ENCODE peak calls at places on chromosomes 6 and 20, in four cellular contexts. P, Z, Y and E are unnamed samples.

GRCh38 chr20:51029963-51030930 is 7.3 kb upstream of the KCNG1 start:
- DNase-seq in Z (peak; percentile 20), Y (no peak), P (peak; percentile 46), E (no peak)

GRCh38 chr20:61117725-61118124 is 134.3 kb upstream of the CDH4 start:
- DNase-seq in P (no peak), Y (peak; percentile 72), Z (no peak), E (peak; percentile 43)

GRCh38 chr6:5139828-5140771 is 55.0 kb downstream of the PPP1R3G start:
- DNase-seq in Y (no peak), Z (no peak), P (no peak), E (no peak)

GRCh38 chr6:56671651-56672461 is 29.2 kb upstream of the DST start:
- DNase-seq in P (peak; percentile 24), Y (peak; percentile 48), Z (no peak), E (no peak)

GRCh38 chr6:116511424-116512131 is at the start of gene CALHM5:
- DNase-seq in Y (peak; percentile 68), P (peak; percentile 43), Z (peak; percentile 31), E (peak; percentile 67)

GRCh38 chr6:7899046-7899888 is 11.3 kb downstream of the TXNDC5 start:
- DNase-seq in P (no peak), Y (peak; percentile 28), Z (no peak), E (peak; percentile 3)

GRCh38 chr20:48538058-48538825 is 289.6 kb downstream of the PREX1 start:
- DNase-seq in P (no peak), Z (no peak), Y (peak; percentile 65), E (peak; percentile 96)

GRCh38 chr6:39365281-39366074 is 43.0 kb upstream of the KCNK16 start:
- DNase-seq in Y (no peak), Z (no peak), P (no peak), E (no peak)

GRCh38 chr20:25273046-25273445 is 25.2 kb downstream of the PYGB start:
- DNase-seq in Z (peak; percentile 14), P (peak; percentile 7), Y (no peak), E (no peak)

GRCh38 chr6:137341721-137342195 is 122.6 kb upstream of the IFNGR1 start:
- DNase-seq in Y (no peak), Z (peak; percentile 25), P (no peak), E (peak; percentile 52)
- TF ChIP-seq CTCF in Y (no peak), Z (peak; percentile 16), P (no peak), E (peak; percentile 32)

GRCh38 chr20:40739841-40740240 is 50.8 kb upstream of the MAFB start:
- DNase-seq in P (no peak), Y (no peak), Z (no peak), E (no peak)

GRCh38 chr20:40744072-40744471 is 55.0 kb upstream of the MAFB start:
- DNase-seq in Y (no peak), P (no peak), Z (no peak), E (no peak)

GRCh38 chr20:40743172-40743775 is 54.2 kb upstream of the MAFB start:
- DNase-seq in Z (no peak), Y (no peak), P (no peak), E (no peak)

GRCh38 chr20:40738976-40739375 is 49.9 kb upstream of the MAFB start:
- DNase-seq in P (no peak), Z (no peak), Y (no peak), E (no peak)

DNA sequence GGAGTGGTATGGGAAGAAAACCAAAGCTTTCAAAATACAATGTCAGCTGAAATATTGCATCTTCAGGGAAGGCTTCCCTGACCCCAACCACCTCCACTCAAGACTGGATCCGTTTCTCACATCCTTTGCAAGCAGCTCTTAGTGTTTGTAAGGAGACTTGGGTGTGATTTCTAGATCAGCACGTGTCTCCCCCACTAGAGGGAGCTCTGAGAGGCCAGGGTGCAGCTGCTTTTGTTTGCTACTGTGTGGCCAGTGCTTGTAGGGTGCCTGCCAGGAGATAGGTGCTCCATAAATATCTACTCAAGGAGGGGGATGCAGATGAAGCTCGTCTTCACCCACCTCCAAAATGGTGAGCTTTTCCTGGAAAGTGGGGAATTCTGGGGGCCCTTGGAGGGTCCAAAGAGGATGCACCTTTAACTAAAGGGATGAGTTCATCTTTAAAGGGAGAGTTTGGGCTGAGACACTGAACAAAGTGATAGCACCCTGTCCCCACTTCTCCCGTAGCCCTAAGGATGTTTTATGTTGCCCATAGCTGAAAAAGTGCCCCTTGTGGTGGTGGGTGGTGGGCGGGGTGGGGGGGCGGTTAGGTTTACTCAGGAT is 52.6 kb upstream of the MAFB start:
- DNase-seq in P (no peak), Y (peak; percentile 53), Z (peak; percentile 27), E (peak; percentile 73)
- TF ChIP-seq CTCF in P (no peak), Y (peak; percentile 46), Z (peak; percentile 70), E (peak; percentile 65)

DNA sequence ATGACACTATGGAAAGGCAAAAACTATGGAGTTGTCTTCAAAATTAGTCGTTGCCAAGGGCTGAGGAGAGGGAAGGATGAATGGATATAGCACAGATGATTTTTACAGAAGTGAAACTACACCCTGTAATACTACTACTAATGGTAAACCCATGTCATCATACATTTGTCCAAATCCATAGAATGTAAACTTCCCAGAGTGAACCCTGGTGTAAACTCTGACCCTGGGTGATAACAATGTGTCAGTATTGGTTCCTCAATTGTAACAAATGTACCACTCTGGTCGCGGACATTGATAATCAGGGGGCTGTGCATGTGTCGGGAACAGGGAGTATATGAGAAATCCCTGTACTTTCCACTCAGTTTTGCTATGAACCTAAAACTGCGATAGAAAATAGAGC is 72.2 kb downstream of the CNBD2 start:
- DNase-seq in Z (no peak), P (no peak), Y (no peak), E (no peak)
- TF ChIP-seq CTCF in Z (no peak), P (no peak), Y (no peak), E (no peak)

DNA sequence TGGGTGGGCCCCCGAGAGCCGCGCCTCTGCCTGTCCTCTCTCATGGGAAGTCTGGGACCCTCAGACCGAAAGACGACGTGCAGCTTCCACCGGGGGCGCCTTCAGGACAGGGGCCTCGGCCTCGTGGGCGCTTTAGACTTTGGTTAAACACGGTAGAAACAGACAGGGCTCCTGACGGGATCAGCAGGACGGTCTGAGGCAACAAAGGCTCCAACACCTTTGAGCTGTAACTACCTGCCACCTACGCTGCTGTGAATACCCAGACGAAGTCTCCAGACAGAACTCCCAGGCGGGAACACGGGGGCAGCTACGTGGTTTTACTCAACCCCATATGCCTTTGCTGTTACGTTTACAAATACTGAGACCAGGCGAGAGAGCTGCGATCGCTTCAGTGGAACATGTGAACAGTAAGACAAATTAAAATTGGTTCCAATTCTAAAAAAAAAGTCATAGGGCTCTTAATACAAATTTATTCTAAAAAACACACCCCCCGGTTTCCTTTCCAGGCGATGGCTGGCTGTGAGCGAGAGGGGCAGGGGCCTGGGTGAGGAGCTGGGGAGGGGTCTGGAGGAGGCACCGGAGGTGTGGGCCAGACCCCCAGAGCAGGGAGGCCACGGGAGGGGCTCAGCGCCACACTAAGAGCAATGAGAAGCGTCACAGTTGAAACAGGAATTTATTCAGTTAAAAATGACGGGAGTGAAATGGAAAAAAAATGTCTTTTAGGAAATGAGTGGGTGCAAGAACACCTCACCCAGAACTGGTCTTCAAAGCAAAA is 453.2 kb downstream of the QKI start:
- DNase-seq in P (no peak), Z (no peak), Y (no peak), E (no peak)
- TF ChIP-seq CTCF in P (no peak), Z (no peak), Y (no peak), E (no peak)

GRCh38 chr20:1185316-1185741 is 548 bp upstream of the TMEM74B start:
- DNase-seq in Y (peak; percentile 47), Z (no peak), P (no peak), E (no peak)
- TF ChIP-seq CTCF in Y (no peak), Z (no peak), P (no peak), E (no peak)

DNA sequence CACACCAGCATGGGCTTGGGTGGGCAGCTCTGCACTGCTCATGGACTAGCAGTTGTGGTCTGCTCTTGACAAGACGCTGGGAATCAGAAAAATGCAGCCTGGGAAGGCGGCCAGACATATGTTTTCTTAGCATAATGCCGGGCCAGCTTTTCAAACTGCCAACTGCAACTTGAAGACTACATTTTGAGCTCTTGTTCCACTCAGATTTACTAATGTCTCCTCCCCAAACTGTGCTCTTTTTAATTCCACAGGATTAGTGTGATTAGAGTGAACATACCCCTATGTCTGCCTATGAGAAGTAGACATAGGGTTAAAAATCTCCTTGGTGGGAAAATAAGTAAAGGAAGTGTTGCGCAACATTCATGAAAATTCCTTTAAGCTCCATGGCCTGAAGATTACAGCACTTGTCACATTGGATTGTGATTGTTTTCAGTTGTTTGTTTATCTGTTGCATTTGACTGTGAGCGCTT is 5.3 kb upstream of the FNDC1 start:
- DNase-seq in Y (peak; percentile 37), P (no peak), Z (no peak), E (no peak)
- TF ChIP-seq CTCF in Y (no peak), P (no peak), Z (no peak), E (no peak)